ENCODE peak calls at places on chromosomes 12 and 14, in five cellular contexts. One of them, this sample, is unnamed.

GRCh38 chr14:92686763-92687427 is 61.5 kb downstream of the LGMN start:
- DNase-seq in upper lobe of right lung: peak; percentile 91
- DNase-seq in K562: peak; percentile 88
- DNase-seq in CD4-positive, alpha-beta memory T cell: peak; percentile 61
- DNase-seq in HCT116: peak; percentile 33
- DNase-seq in this sample: peak; percentile 94

GRCh38 chr12:11067514-11067913 is 5.4 kb upstream of the TAS2R46 start:
- DNase-seq in CD4-positive, alpha-beta memory T cell: no peak
- DNase-seq in K562: no peak
- DNase-seq in upper lobe of right lung: no peak
- DNase-seq in HCT116: no peak
- DNase-seq in this sample: no peak

GRCh38 chr12:115871714-115872113 is 405.8 kb downstream of the MED13L start:
- DNase-seq in CD4-positive, alpha-beta memory T cell: no peak
- DNase-seq in HCT116: peak; percentile 58
- DNase-seq in upper lobe of right lung: no peak
- DNase-seq in K562: peak; percentile 64
- DNase-seq in this sample: peak; percentile 61

GRCh38 chr14:37625597-37626595 is 30.5 kb downstream of the TTC6 start:
- DNase-seq in upper lobe of right lung: no peak
- DNase-seq in HCT116: no peak
- DNase-seq in K562: no peak
- DNase-seq in CD4-positive, alpha-beta memory T cell: no peak
- DNase-seq in this sample: no peak

GRCh38 chr14:65922166-65922565 is 509.6 kb downstream of the FUT8 start:
- DNase-seq in K562: no peak
- DNase-seq in HCT116: no peak
- DNase-seq in CD4-positive, alpha-beta memory T cell: no peak
- DNase-seq in upper lobe of right lung: no peak
- DNase-seq in this sample: no peak

GRCh38 chr14:75542585-75543091 is 20.4 kb downstream of the BATF start:
- DNase-seq in upper lobe of right lung: peak; percentile 88
- DNase-seq in CD4-positive, alpha-beta memory T cell: peak; percentile 67
- DNase-seq in HCT116: no peak
- DNase-seq in K562: peak; percentile 23
- DNase-seq in this sample: no peak

GRCh38 chr12:4587108-4587507 is 25.1 kb downstream of the DYRK4 start:
- DNase-seq in upper lobe of right lung: no peak
- DNase-seq in HCT116: no peak
- DNase-seq in CD4-positive, alpha-beta memory T cell: no peak
- DNase-seq in K562: no peak
- DNase-seq in this sample: no peak

GRCh38 chr14:35403085-35403396 is 1.5 kb downstream of the NFKBIA start:
- DNase-seq in CD4-positive, alpha-beta memory T cell: no peak
- DNase-seq in K562: no peak
- DNase-seq in upper lobe of right lung: peak; percentile 76
- DNase-seq in HCT116: no peak
- DNase-seq in this sample: no peak

GRCh38 chr14:103518416-103519042 is 4.1 kb downstream of the CKB start:
- DNase-seq in upper lobe of right lung: peak; percentile 87
- DNase-seq in K562: peak; percentile 69
- DNase-seq in CD4-positive, alpha-beta memory T cell: peak; percentile 59
- DNase-seq in HCT116: no peak
- DNase-seq in this sample: peak; percentile 85

GRCh38 chr12:58725400-58726105 is 194.8 kb downstream of the LRIG3 start:
- DNase-seq in CD4-positive, alpha-beta memory T cell: no peak
- DNase-seq in HCT116: no peak
- DNase-seq in K562: no peak
- DNase-seq in upper lobe of right lung: no peak
- DNase-seq in this sample: no peak

GRCh38 chr14:51219473-51220448 is 20.3 kb upstream of the TMX1 start:
- DNase-seq in upper lobe of right lung: no peak
- DNase-seq in CD4-positive, alpha-beta memory T cell: no peak
- DNase-seq in K562: no peak
- DNase-seq in HCT116: no peak
- DNase-seq in this sample: peak; percentile 33

GRCh38 chr14:85934123-85934885 is 404.4 kb downstream of the FLRT2 start:
- DNase-seq in upper lobe of right lung: no peak
- DNase-seq in K562: no peak
- DNase-seq in CD4-positive, alpha-beta memory T cell: peak; percentile 76
- DNase-seq in HCT116: no peak
- DNase-seq in this sample: no peak

GRCh38 chr12:25254271-25254880 is 3.6 kb upstream of the KRAS start:
- DNase-seq in HCT116: no peak
- DNase-seq in upper lobe of right lung: no peak
- DNase-seq in CD4-positive, alpha-beta memory T cell: no peak
- DNase-seq in K562: no peak
- DNase-seq in this sample: no peak

GRCh38 chr12:12976366-12976765 is 23.7 kb downstream of the HEBP1 start:
- DNase-seq in HCT116: no peak
- DNase-seq in CD4-positive, alpha-beta memory T cell: no peak
- DNase-seq in K562: no peak
- DNase-seq in upper lobe of right lung: no peak
- DNase-seq in this sample: no peak

GRCh38 chr12:31491819-31492598 is 98.9 kb downstream of the DENND5B start:
- DNase-seq in CD4-positive, alpha-beta memory T cell: no peak
- DNase-seq in upper lobe of right lung: no peak
- DNase-seq in HCT116: peak; percentile 93
- DNase-seq in K562: no peak
- DNase-seq in this sample: no peak

GRCh38 chr12:92326877-92327276 is 181.2 kb upstream of the BTG1 start:
- DNase-seq in CD4-positive, alpha-beta memory T cell: no peak
- DNase-seq in K562: no peak
- DNase-seq in HCT116: no peak
- DNase-seq in upper lobe of right lung: no peak
- DNase-seq in this sample: no peak

GRCh38 chr14:106276326-106277267 is 750.2 kb downstream of the TMEM121 start:
- DNase-seq in K562: no peak
- DNase-seq in CD4-positive, alpha-beta memory T cell: peak; percentile 41
- DNase-seq in upper lobe of right lung: no peak
- DNase-seq in HCT116: no peak
- DNase-seq in this sample: no peak

GRCh38 chr14:71322660-71323250 is 415.5 kb downstream of the PCNX1 start:
- DNase-seq in K562: no peak
- DNase-seq in HCT116: no peak
- DNase-seq in upper lobe of right lung: no peak
- DNase-seq in CD4-positive, alpha-beta memory T cell: peak; percentile 45
- DNase-seq in this sample: no peak

GRCh38 chr12:118120579-118121363 is 15.2 kb upstream of the PEBP1 start:
- DNase-seq in K562: peak; percentile 89
- DNase-seq in upper lobe of right lung: peak; percentile 83
- DNase-seq in CD4-positive, alpha-beta memory T cell: peak; percentile 52
- DNase-seq in HCT116: no peak
- DNase-seq in this sample: peak; percentile 75

GRCh38 chr12:26701604-26702215 is 131.3 kb downstream of the ITPR2 start:
- DNase-seq in upper lobe of right lung: no peak
- DNase-seq in HCT116: peak; percentile 28
- DNase-seq in CD4-positive, alpha-beta memory T cell: peak; percentile 18
- DNase-seq in K562: peak; percentile 14
- DNase-seq in this sample: no peak

GRCh38 chr12:1102088-1102487 is 111.1 kb downstream of the ERC1 start:
- DNase-seq in HCT116: no peak
- DNase-seq in upper lobe of right lung: no peak
- DNase-seq in K562: no peak
- DNase-seq in CD4-positive, alpha-beta memory T cell: no peak
- DNase-seq in this sample: no peak

GRCh38 chr12:43884683-43885410 is 49.0 kb downstream of the TMEM117 start:
- DNase-seq in CD4-positive, alpha-beta memory T cell: no peak
- DNase-seq in upper lobe of right lung: no peak
- DNase-seq in K562: no peak
- DNase-seq in HCT116: no peak
- DNase-seq in this sample: no peak

GRCh38 chr14:52949711-52950409 is 990 bp downstream of the FERMT2 start:
- DNase-seq in upper lobe of right lung: no peak
- DNase-seq in HCT116: no peak
- DNase-seq in K562: no peak
- DNase-seq in CD4-positive, alpha-beta memory T cell: peak; percentile 30
- DNase-seq in this sample: no peak

GRCh38 chr14:52948836-52949235 is 2.0 kb downstream of the FERMT2 start:
- DNase-seq in upper lobe of right lung: no peak
- DNase-seq in CD4-positive, alpha-beta memory T cell: peak; percentile 9
- DNase-seq in HCT116: no peak
- DNase-seq in K562: no peak
- DNase-seq in this sample: no peak

GRCh38 chr14:52949249-52949648 is 1.6 kb downstream of the FERMT2 start:
- DNase-seq in HCT116: no peak
- DNase-seq in upper lobe of right lung: no peak
- DNase-seq in CD4-positive, alpha-beta memory T cell: no peak
- DNase-seq in K562: no peak
- DNase-seq in this sample: no peak

GRCh38 chr14:52950410-52950897 is 396 bp downstream of the FERMT2 start:
- DNase-seq in HCT116: no peak
- DNase-seq in K562: peak; percentile 4
- DNase-seq in CD4-positive, alpha-beta memory T cell: no peak
- DNase-seq in upper lobe of right lung: peak; percentile 77
- DNase-seq in this sample: peak; percentile 70

DNA sequence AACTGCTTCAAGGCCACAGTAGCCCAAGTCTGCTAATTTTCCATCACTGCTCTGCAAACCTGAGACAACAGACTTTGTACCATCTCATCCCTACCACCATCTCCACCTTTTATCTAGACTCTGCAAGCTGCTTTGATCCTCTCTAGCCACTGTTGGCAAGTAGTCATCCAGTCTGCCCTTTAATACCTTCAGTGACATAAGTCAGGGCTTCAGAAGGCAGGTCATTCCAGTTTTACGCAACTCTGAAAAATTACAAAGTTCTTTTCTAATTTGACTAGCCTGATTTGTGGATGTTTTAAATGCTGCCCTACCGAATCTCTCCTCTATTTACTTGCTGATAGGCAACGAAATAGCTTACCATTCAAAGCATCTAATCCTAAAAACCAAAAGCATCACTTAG is 2.8 kb downstream of the FERMT2 start:
- DNase-seq in upper lobe of right lung: no peak
- DNase-seq in HCT116: no peak
- DNase-seq in K562: no peak
- DNase-seq in CD4-positive, alpha-beta memory T cell: no peak
- DNase-seq in this sample: no peak
- H3K27ac ChIP-seq in upper lobe of right lung: no peak overlapping the region
- H3K27ac ChIP-seq in HCT116: no peak overlapping the region
- H3K27ac ChIP-seq in K562: no peak overlapping the region
- H3K27ac ChIP-seq in CD4-positive, alpha-beta memory T cell: no peak overlapping the region
- H3K27ac ChIP-seq in this sample: no peak overlapping the region

DNA sequence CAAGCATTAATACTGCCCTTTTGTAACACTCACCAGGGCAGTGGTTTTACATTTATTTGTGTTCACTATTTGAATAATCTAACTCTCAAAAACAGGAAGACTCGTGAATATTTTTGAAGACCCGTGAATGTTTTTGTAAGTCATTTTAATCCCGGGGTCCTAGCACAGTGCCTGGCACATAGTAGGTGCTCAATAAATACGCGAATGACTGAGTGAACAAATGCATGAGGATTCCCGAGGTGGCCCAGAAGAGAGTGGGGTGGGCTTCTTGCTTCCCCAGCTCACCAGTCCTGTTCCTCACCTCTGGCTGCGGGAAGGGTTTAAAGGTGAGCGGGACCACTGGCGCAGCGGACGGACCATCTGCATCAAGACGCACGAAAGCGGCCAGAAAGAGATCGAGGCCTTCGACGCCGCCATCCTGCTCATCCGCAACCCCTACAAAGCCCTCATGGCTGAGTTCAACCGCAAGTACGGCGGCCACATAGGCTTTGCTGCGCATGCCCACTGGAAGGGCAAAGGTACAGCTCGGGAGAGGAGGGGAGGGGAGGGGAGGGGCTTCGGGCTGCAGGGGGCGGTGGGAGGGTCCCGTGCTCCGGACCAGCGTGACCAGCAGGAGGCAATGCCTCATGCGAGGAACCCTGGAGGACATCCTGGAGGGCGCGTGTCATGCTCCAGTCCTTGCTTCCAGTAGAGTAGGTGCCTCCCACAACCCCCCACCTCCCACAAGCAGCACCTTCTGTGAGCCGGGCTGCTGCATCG is 98.9 kb downstream of the CMKLR1 start:
- DNase-seq in upper lobe of right lung: no peak
- DNase-seq in CD4-positive, alpha-beta memory T cell: no peak
- DNase-seq in HCT116: no peak
- DNase-seq in K562: peak; percentile 12
- DNase-seq in this sample: no peak
- H3K27ac ChIP-seq in upper lobe of right lung: no peak overlapping the region
- H3K27ac ChIP-seq in CD4-positive, alpha-beta memory T cell: no peak overlapping the region
- H3K27ac ChIP-seq in HCT116: no peak overlapping the region
- H3K27ac ChIP-seq in K562: no peak overlapping the region
- H3K27ac ChIP-seq in this sample: no peak overlapping the region

DNA sequence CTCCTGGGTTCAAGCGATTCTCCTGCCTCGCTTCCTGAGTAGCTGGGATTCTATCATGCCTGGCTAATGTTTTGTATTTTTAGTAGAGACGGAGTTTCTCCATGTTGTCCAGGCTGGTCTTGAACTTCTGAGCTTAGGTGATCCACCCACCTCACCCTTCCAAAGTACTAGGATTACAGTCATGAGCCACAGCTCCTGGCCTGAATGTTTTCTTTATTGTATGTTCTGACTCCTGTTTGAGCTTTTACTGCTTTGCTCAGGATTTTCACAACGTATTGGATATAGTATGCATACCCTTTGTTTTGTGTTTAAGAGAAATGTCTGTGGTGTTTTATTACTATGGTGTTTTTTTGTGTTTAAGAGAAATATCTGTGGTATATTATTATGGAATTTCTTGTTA is 37.2 kb downstream of the ATF7IP start:
- DNase-seq in HCT116: no peak
- DNase-seq in upper lobe of right lung: no peak
- DNase-seq in K562: no peak
- DNase-seq in CD4-positive, alpha-beta memory T cell: no peak
- DNase-seq in this sample: no peak
- H3K27ac ChIP-seq in HCT116: no peak overlapping the region
- H3K27ac ChIP-seq in upper lobe of right lung: no peak overlapping the region
- H3K27ac ChIP-seq in K562: no peak overlapping the region
- H3K27ac ChIP-seq in CD4-positive, alpha-beta memory T cell: peak overlapping the region; percentile 39
- H3K27ac ChIP-seq in this sample: no peak overlapping the region

DNA sequence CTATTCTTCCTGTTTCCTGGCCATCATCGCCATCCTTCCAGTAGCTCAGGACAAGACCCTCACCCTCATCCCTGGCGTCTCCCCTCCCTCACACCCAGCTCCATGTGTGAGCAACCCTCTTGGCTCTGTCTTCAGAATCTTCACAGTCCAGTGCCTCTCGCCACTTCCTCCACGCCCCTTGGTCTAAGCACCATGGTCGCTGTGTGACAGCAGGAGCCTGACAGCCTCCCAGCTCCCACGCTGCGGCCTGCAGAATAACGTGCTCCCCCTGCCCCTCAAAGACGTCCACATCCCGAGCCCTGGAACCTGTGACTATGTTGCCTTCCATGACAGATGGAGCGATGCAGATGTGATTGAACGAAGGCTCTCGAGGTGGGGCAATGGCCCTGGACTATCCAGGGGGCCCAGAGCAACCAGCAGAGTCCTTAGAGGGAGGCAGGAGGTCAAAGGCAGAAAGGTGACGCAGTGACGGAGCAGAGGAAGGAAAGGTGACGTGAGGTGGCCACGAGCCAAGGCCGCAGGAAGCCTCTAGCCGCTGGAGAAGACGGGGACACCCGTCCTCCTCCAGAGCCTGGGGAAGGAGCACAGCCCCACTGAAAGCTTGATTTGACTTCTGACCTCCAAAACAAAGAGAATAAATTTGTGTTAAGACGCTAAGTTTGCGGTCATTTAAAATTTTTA is 139.8 kb downstream of the CALM1 start:
- DNase-seq in HCT116: no peak
- DNase-seq in K562: no peak
- DNase-seq in CD4-positive, alpha-beta memory T cell: no peak
- DNase-seq in upper lobe of right lung: peak; percentile 52
- DNase-seq in this sample: no peak
- H3K27ac ChIP-seq in HCT116: no peak overlapping the region
- H3K27ac ChIP-seq in K562: no peak overlapping the region
- H3K27ac ChIP-seq in CD4-positive, alpha-beta memory T cell: no peak overlapping the region
- H3K27ac ChIP-seq in upper lobe of right lung: no peak overlapping the region
- H3K27ac ChIP-seq in this sample: peak overlapping the region; percentile 0

This sample was measured in WERI-Rb-1.